ENCODE peak calls at places on chromosome 4, in nine cellular contexts. P is AG04449, L is psoas muscle, D is sigmoid colon, X is foreskin fibroblast, T is D721Med, N is fibroblast of lung, W is GM06990, Y is BJ. C is an unnamed sample.

GRCh38 chr4:155954118-155954503 is 445 bp upstream of the CTSO start:
- DNase-seq in P (no peak), L (no peak), D (peak), X (peak), T (no peak), N (peak), W (no peak), Y (no peak), C (no peak)

GRCh38 chr4:10093801-10094552 is 22.6 kb downstream of the WDR1 start:
- DNase-seq in P (peak), L (peak), D (no peak), X (peak), T (no peak), N (peak), W (no peak), Y (peak), C (peak)

GRCh38 chr4:10114147-10114546 is 2.5 kb downstream of the WDR1 start:
- DNase-seq in P (no peak), L (no peak), D (no peak), X (no peak), T (no peak), N (no peak), W (no peak), Y (no peak), C (no peak)

GRCh38 chr4:69831646-69832325 is 28.2 kb downstream of the SULT1E1 start:
- DNase-seq in P (no peak), L (no peak), D (no peak), X (no peak), T (no peak), N (no peak), W (peak), Y (no peak), C (no peak)

GRCh38 chr4:103982454-103982853 is 262.7 kb upstream of the TACR3 start:
- DNase-seq in P (no peak), L (no peak), D (no peak), X (no peak), T (no peak), N (no peak), W (no peak), Y (no peak), C (no peak)

GRCh38 chr4:25654031-25654970 is 1.4 kb upstream of the SLC34A2 start:
- DNase-seq in P (no peak), L (no peak), D (no peak), X (no peak), T (no peak), N (no peak), W (no peak), Y (no peak), C (no peak)

GRCh38 chr4:72777436-72777835 is 208.4 kb upstream of the ADAMTS3 start:
- DNase-seq in P (no peak), L (no peak), D (no peak), X (no peak), T (no peak), N (no peak), W (no peak), Y (no peak), C (no peak)

GRCh38 chr4:72689929-72690328 is 120.9 kb upstream of the ADAMTS3 start:
- DNase-seq in P (no peak), L (no peak), D (no peak), X (no peak), T (no peak), N (peak), W (no peak), Y (no peak), C (no peak)

GRCh38 chr4:88737304-88738015 is 39.8 kb upstream of the NAP1L5 start:
- DNase-seq in P (no peak), L (peak), D (peak), X (no peak), T (no peak), N (no peak), W (peak), Y (no peak), C (no peak)

GRCh38 chr4:169956441-169956840 is 69.8 kb downstream of the MFAP3L start:
- DNase-seq in P (no peak), L (no peak), D (no peak), X (no peak), T (no peak), N (no peak), W (no peak), Y (no peak), C (peak)

GRCh38 chr4:27141530-27141929 is 280.9 kb downstream of the STIM2 start:
- DNase-seq in P (no peak), L (no peak), D (no peak), X (no peak), T (no peak), N (no peak), W (no peak), Y (no peak), C (no peak)

GRCh38 chr4:87045659-87046058 is 110.8 kb downstream of the AFF1 start:
- DNase-seq in P (no peak), L (no peak), D (no peak), X (no peak), T (no peak), N (no peak), W (no peak), Y (no peak), C (no peak)

GRCh38 chr4:167359711-167360110 is 125.4 kb upstream of the SPOCK3 start:
- DNase-seq in P (no peak), L (no peak), D (no peak), X (no peak), T (no peak), N (no peak), W (no peak), Y (no peak), C (no peak)

GRCh38 chr4:76194325-76194724 is 19.3 kb downstream of the SCARB2 start:
- DNase-seq in P (peak), L (no peak), D (no peak), X (peak), T (no peak), N (peak), W (no peak), Y (peak), C (peak)

DNA sequence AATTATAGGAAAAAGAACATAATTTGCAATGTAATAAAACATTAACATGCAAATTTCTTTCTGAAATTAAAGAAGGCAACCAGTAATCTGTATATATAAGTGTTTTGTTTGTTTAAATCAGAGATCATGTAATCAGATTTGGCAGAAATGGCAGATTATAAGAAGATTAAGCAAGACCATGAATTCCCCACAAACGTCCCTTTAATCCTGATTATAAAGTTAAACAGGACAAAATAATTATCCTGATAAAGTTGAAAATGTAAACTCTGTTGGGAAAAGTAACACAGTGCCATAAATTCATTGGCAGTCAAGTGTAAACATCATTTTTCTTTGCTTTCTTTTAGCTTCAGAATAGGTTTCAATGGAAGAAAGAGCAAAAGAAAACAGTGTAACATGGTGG is 256.4 kb downstream of the KCNIP4 start:
- DNase-seq in P (no peak), L (no peak), D (no peak), X (no peak), T (no peak), N (no peak), W (no peak), Y (no peak), C (no peak)
- TF ChIP-seq CTCF in P (no peak), L (no peak), D (no peak), X (no peak), T (no peak), N (no peak), W (no peak), Y (no peak), C (no peak)

GRCh38 chr4:115537387-115537786 is 424.0 kb upstream of the NDST4 start:
- DNase-seq in P (no peak), L (no peak), D (no peak), X (peak), T (no peak), N (peak), W (no peak), Y (peak), C (no peak)
- TF ChIP-seq CTCF in P (no peak), L (no peak), D (no peak), X (no peak), T (peak), N (no peak), W (no peak), Y (no peak), C (peak)

DNA sequence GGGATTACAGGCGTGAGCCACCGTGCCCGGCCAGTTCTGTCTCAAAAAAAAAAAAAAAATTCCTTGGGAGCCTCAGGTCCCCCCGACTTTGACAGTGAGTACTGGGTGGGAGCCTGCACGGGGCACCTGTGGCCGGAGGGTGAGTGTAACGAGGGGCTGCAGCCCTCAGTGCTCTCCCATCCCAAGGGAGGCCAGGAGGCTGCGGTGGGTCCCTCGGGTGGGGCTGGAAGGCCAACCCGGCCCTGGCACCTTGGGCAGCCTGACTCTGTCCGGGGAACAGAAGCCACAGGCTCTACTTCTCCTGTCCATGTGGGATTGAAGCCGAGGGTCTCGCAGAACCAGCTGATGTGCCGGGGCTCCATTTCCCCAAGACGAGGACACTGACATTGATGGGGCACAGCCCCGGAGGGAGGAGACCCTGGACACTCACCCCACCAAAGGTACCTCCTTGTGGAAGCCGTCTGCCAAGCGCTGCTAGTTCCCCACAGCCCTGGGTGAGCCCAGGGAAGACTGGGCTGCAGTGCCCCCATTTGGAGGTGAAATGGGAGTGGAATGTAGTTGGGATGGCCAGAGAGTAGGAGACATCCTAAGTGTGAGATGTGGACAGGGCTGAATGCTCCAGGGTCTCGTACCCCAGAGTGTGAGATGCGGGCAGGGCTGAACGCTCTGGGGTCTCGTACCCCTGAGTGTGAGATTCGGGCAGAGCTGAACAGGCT is 2.3 kb upstream of the SLC26A1 start:
- DNase-seq in P (no peak), L (no peak), D (no peak), X (no peak), T (no peak), N (no peak), W (no peak), Y (no peak), C (no peak)
- TF ChIP-seq CTCF in P (no peak), L (no peak), D (no peak), X (no peak), T (no peak), N (no peak), W (no peak), Y (no peak), C (no peak)

DNA sequence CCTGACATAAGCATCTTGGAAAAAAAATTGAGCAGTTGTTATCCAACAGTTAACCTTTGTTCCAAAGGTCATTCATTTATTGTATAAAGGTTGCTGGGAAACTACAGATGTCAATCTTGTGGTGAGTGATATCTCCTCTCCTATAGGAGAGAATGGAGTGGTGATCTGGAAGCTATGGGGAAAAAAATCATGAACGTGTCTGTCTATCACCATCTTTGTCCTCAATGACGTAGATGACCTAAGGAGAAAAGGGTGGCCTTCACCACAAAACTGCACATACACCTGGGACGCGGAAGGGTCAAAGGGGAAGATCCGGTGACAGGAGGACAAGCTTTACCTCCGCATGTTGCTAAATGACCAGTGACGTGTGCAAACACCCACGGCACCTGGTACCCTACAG is 27.3 kb downstream of the ASB5 start:
- DNase-seq in P (no peak), L (no peak), D (no peak), X (no peak), T (no peak), N (no peak), W (no peak), Y (no peak), C (no peak)
- TF ChIP-seq CTCF in P (no peak), L (no peak), D (no peak), X (no peak), T (no peak), N (no peak), W (no peak), Y (no peak), C (no peak)

C was measured in HFFc6.